ENCODE peak calls at places on chromosomes 13 and 19, in eight cellular contexts. One of them, this sample, is unnamed.

GRCh38 chr13:114212096-114212495 is 22.6 kb upstream of the CDC16 start:
- DNase-seq in T-helper 2 cell treated with Interferon-gamma antibody and Interleukin-4, amounts not matched to agents 5 μg/mL and 100 μg/mL, for 36 hours: no peak
- DNase-seq in NCI-H1417: no peak
- DNase-seq in thoracic aorta: no peak
- DNase-seq in IMR-90: peak; percentile 81
- DNase-seq in adrenal gland: no peak
- DNase-seq in GM23248: peak; percentile 51
- DNase-seq in choroid plexus epithelial cell: peak; percentile 57
- DNase-seq in this sample: no peak

GRCh38 chr13:67355791-67356190 is 125.7 kb upstream of the PCDH9 start:
- DNase-seq in choroid plexus epithelial cell: no peak
- DNase-seq in IMR-90: no peak
- DNase-seq in GM23248: no peak
- DNase-seq in thoracic aorta: no peak
- DNase-seq in adrenal gland: no peak
- DNase-seq in NCI-H1417: no peak
- DNase-seq in T-helper 2 cell treated with Interferon-gamma antibody and Interleukin-4, amounts not matched to agents 5 μg/mL and 100 μg/mL, for 36 hours: no peak
- DNase-seq in this sample: no peak

GRCh38 chr19:41323430-41324125 is 13.6 kb downstream of the CCDC97 start:
- DNase-seq in GM23248: peak; percentile 96
- DNase-seq in NCI-H1417: no peak
- DNase-seq in choroid plexus epithelial cell: peak; percentile 98
- DNase-seq in IMR-90: peak; percentile 98
- DNase-seq in thoracic aorta: peak; percentile 58
- DNase-seq in adrenal gland: peak; percentile 76
- DNase-seq in T-helper 2 cell treated with Interferon-gamma antibody and Interleukin-4, amounts not matched to agents 5 μg/mL and 100 μg/mL, for 36 hours: no peak
- DNase-seq in this sample: no peak

GRCh38 chr19:45668342-45668871 is 386 bp downstream of the GIPR start:
- DNase-seq in thoracic aorta: no peak
- DNase-seq in T-helper 2 cell treated with Interferon-gamma antibody and Interleukin-4, amounts not matched to agents 5 μg/mL and 100 μg/mL, for 36 hours: peak; percentile 50
- DNase-seq in choroid plexus epithelial cell: no peak
- DNase-seq in NCI-H1417: no peak
- DNase-seq in adrenal gland: no peak
- DNase-seq in GM23248: peak; percentile 57
- DNase-seq in IMR-90: no peak
- DNase-seq in this sample: no peak

GRCh38 chr13:80399340-80400163 is 58.6 kb upstream of the SPRY2 start:
- DNase-seq in GM23248: peak; percentile 3
- DNase-seq in IMR-90: no peak
- DNase-seq in NCI-H1417: no peak
- DNase-seq in adrenal gland: no peak
- DNase-seq in T-helper 2 cell treated with Interferon-gamma antibody and Interleukin-4, amounts not matched to agents 5 μg/mL and 100 μg/mL, for 36 hours: no peak
- DNase-seq in thoracic aorta: no peak
- DNase-seq in choroid plexus epithelial cell: peak; percentile 8
- DNase-seq in this sample: no peak

GRCh38 chr19:35030257-35031071 is at the start of gene SCN1B:
- DNase-seq in T-helper 2 cell treated with Interferon-gamma antibody and Interleukin-4, amounts not matched to agents 5 μg/mL and 100 μg/mL, for 36 hours: peak; percentile 69
- DNase-seq in NCI-H1417: no peak
- DNase-seq in choroid plexus epithelial cell: peak; percentile 59
- DNase-seq in GM23248: peak; percentile 85
- DNase-seq in IMR-90: peak; percentile 55
- DNase-seq in thoracic aorta: no peak
- DNase-seq in adrenal gland: peak; percentile 67
- DNase-seq in this sample: no peak

GRCh38 chr19:6760606-6761005 is 6.6 kb downstream of the SH2D3A start:
- DNase-seq in adrenal gland: no peak
- DNase-seq in T-helper 2 cell treated with Interferon-gamma antibody and Interleukin-4, amounts not matched to agents 5 μg/mL and 100 μg/mL, for 36 hours: no peak
- DNase-seq in thoracic aorta: no peak
- DNase-seq in NCI-H1417: no peak
- DNase-seq in IMR-90: no peak
- DNase-seq in GM23248: no peak
- DNase-seq in choroid plexus epithelial cell: no peak
- DNase-seq in this sample: no peak

GRCh38 chr13:20402881-20403280 is 122.8 kb downstream of the CRYL1 start:
- DNase-seq in choroid plexus epithelial cell: no peak
- DNase-seq in IMR-90: no peak
- DNase-seq in T-helper 2 cell treated with Interferon-gamma antibody and Interleukin-4, amounts not matched to agents 5 μg/mL and 100 μg/mL, for 36 hours: no peak
- DNase-seq in NCI-H1417: no peak
- DNase-seq in thoracic aorta: no peak
- DNase-seq in adrenal gland: no peak
- DNase-seq in GM23248: no peak
- DNase-seq in this sample: no peak

GRCh38 chr19:5682293-5682592 is 1.4 kb downstream of the HSD11B1L start:
- DNase-seq in IMR-90: no peak
- DNase-seq in NCI-H1417: no peak
- DNase-seq in T-helper 2 cell treated with Interferon-gamma antibody and Interleukin-4, amounts not matched to agents 5 μg/mL and 100 μg/mL, for 36 hours: no peak
- DNase-seq in choroid plexus epithelial cell: no peak
- DNase-seq in adrenal gland: no peak
- DNase-seq in GM23248: no peak
- DNase-seq in thoracic aorta: no peak
- DNase-seq in this sample: no peak

GRCh38 chr13:45781553-45782326 is 69.8 kb downstream of the SIAH3 start:
- DNase-seq in adrenal gland: peak; percentile 50
- DNase-seq in NCI-H1417: peak; percentile 83
- DNase-seq in choroid plexus epithelial cell: no peak
- DNase-seq in T-helper 2 cell treated with Interferon-gamma antibody and Interleukin-4, amounts not matched to agents 5 μg/mL and 100 μg/mL, for 36 hours: no peak
- DNase-seq in IMR-90: no peak
- DNase-seq in GM23248: peak; percentile 5
- DNase-seq in thoracic aorta: peak; percentile 4
- DNase-seq in this sample: no peak

GRCh38 chr13:97288486-97288900 is 66.4 kb downstream of the MBNL2 start:
- DNase-seq in choroid plexus epithelial cell: no peak
- DNase-seq in NCI-H1417: no peak
- DNase-seq in T-helper 2 cell treated with Interferon-gamma antibody and Interleukin-4, amounts not matched to agents 5 μg/mL and 100 μg/mL, for 36 hours: no peak
- DNase-seq in adrenal gland: no peak
- DNase-seq in GM23248: no peak
- DNase-seq in IMR-90: no peak
- DNase-seq in thoracic aorta: no peak
- DNase-seq in this sample: no peak

GRCh38 chr19:6103217-6103644 is 7.1 kb downstream of the RFX2 start:
- DNase-seq in NCI-H1417: no peak
- DNase-seq in T-helper 2 cell treated with Interferon-gamma antibody and Interleukin-4, amounts not matched to agents 5 μg/mL and 100 μg/mL, for 36 hours: no peak
- DNase-seq in IMR-90: peak; percentile 87
- DNase-seq in adrenal gland: peak; percentile 94
- DNase-seq in choroid plexus epithelial cell: peak; percentile 76
- DNase-seq in GM23248: peak; percentile 96
- DNase-seq in thoracic aorta: peak; percentile 84
- DNase-seq in this sample: no peak

GRCh38 chr13:99416411-99417121 is 84.7 kb upstream of the TM9SF2 start:
- DNase-seq in IMR-90: no peak
- DNase-seq in thoracic aorta: no peak
- DNase-seq in T-helper 2 cell treated with Interferon-gamma antibody and Interleukin-4, amounts not matched to agents 5 μg/mL and 100 μg/mL, for 36 hours: no peak
- DNase-seq in GM23248: no peak
- DNase-seq in adrenal gland: peak; percentile 38
- DNase-seq in choroid plexus epithelial cell: no peak
- DNase-seq in NCI-H1417: no peak
- DNase-seq in this sample: peak; percentile 47

GRCh38 chr19:55638864-55639359 is 1.9 kb upstream of the ZNF580 start:
- DNase-seq in thoracic aorta: no peak
- DNase-seq in IMR-90: peak; percentile 21
- DNase-seq in NCI-H1417: no peak
- DNase-seq in choroid plexus epithelial cell: peak; percentile 49
- DNase-seq in adrenal gland: peak; percentile 55
- DNase-seq in GM23248: peak; percentile 58
- DNase-seq in T-helper 2 cell treated with Interferon-gamma antibody and Interleukin-4, amounts not matched to agents 5 μg/mL and 100 μg/mL, for 36 hours: peak; percentile 58
- DNase-seq in this sample: peak; percentile 53

GRCh38 chr19:8209965-8210659 is 942 bp downstream of the CERS4 start:
- DNase-seq in adrenal gland: no peak
- DNase-seq in thoracic aorta: no peak
- DNase-seq in choroid plexus epithelial cell: peak; percentile 4
- DNase-seq in NCI-H1417: no peak
- DNase-seq in T-helper 2 cell treated with Interferon-gamma antibody and Interleukin-4, amounts not matched to agents 5 μg/mL and 100 μg/mL, for 36 hours: no peak
- DNase-seq in IMR-90: no peak
- DNase-seq in GM23248: no peak
- DNase-seq in this sample: no peak

GRCh38 chr19:1651061-1651547 is 1.3 kb downstream of the TCF3 start:
- DNase-seq in thoracic aorta: no peak
- DNase-seq in T-helper 2 cell treated with Interferon-gamma antibody and Interleukin-4, amounts not matched to agents 5 μg/mL and 100 μg/mL, for 36 hours: peak; percentile 41
- DNase-seq in GM23248: peak; percentile 52
- DNase-seq in choroid plexus epithelial cell: peak; percentile 48
- DNase-seq in IMR-90: peak; percentile 16
- DNase-seq in NCI-H1417: no peak
- DNase-seq in adrenal gland: no peak
- DNase-seq in this sample: peak; percentile 51

GRCh38 chr13:112974676-112975075 is 5.7 kb downstream of the MCF2L start:
- DNase-seq in IMR-90: no peak
- DNase-seq in GM23248: peak; percentile 21
- DNase-seq in thoracic aorta: no peak
- DNase-seq in NCI-H1417: no peak
- DNase-seq in T-helper 2 cell treated with Interferon-gamma antibody and Interleukin-4, amounts not matched to agents 5 μg/mL and 100 μg/mL, for 36 hours: no peak
- DNase-seq in choroid plexus epithelial cell: no peak
- DNase-seq in adrenal gland: no peak
- DNase-seq in this sample: no peak